ENCODE peak calls at places on chromosomes 5 and 9, in seven cellular contexts. F is AG09319, A is fibroblast of pulmonary artery, K is left cardiac atrium, O is fibroblast of mammary gland, J is neural crest cell, W is foreskin fibroblast. X is an unnamed sample.

GRCh38 chr9:118059520-118060278 is 355.5 kb downstream of the TLR4 start:
- DNase-seq in F (no peak), A (peak), K (peak), O (peak), J (peak), W (peak), X (no peak)

GRCh38 chr5:169183581-169183980 is 117.4 kb downstream of the SLIT3 start:
- DNase-seq in F (no peak), A (no peak), K (no peak), O (peak), J (no peak), W (peak), X (no peak)

GRCh38 chr9:132546148-132547051 is 36.0 kb upstream of the BARHL1 start:
- DNase-seq in F (no peak), A (peak), K (no peak), O (peak), J (peak), W (peak), X (no peak)

GRCh38 chr9:126916909-126917308 is 2.3 kb downstream of the RALGPS1 start:
- DNase-seq in F (no peak), A (no peak), K (no peak), O (no peak), J (no peak), W (no peak), X (no peak)

GRCh38 chr9:34993502-34994428 is 4.2 kb downstream of the DNAJB5 start:
- DNase-seq in F (peak), A (peak), K (peak), O (peak), J (no peak), W (peak), X (no peak)

GRCh38 chr5:181100121-181101015 is 30.6 kb downstream of the OR2V1 start:
- DNase-seq in F (no peak), A (no peak), K (no peak), O (peak), J (no peak), W (peak), X (no peak)

GRCh38 chr5:130066644-130067043 is 162.4 kb downstream of the CHSY3 start:
- DNase-seq in F (no peak), A (peak), K (peak), O (peak), J (no peak), W (peak), X (no peak)

GRCh38 chr9:69637801-69638200 is 34.4 kb downstream of the APBA1 start:
- DNase-seq in F (no peak), A (peak), K (no peak), O (peak), J (no peak), W (peak), X (no peak)

GRCh38 chr5:179435731-179436315 is 90.6 kb upstream of the ADAMTS2 start:
- DNase-seq in F (no peak), A (no peak), K (no peak), O (no peak), J (no peak), W (no peak), X (no peak)

GRCh38 chr9:91429501-91429900 is 5.9 kb upstream of the NFIL3 start:
- DNase-seq in F (no peak), A (no peak), K (no peak), O (no peak), J (no peak), W (no peak), X (no peak)

GRCh38 chr5:100904259-100904822 is 1.3 kb upstream of the ST8SIA4 start:
- DNase-seq in F (no peak), A (no peak), K (peak), O (no peak), J (no peak), W (peak), X (peak)

GRCh38 chr5:164346785-164347630 is 841.6 kb downstream of the MAT2B start:
- DNase-seq in F (no peak), A (no peak), K (no peak), O (no peak), J (no peak), W (no peak), X (no peak)

GRCh38 chr5:59813761-59814562 is 79.6 kb downstream of the PDE4D start:
- DNase-seq in F (no peak), A (peak), K (no peak), O (peak), J (peak), W (peak), X (no peak)

GRCh38 chr5:68928617-68929302 is 165.1 kb upstream of the SLC30A5 start:
- DNase-seq in F (no peak), A (no peak), K (no peak), O (no peak), J (no peak), W (no peak), X (no peak)

GRCh38 chr9:121440265-121440664 is 59.4 kb downstream of the GGTA1 start:
- DNase-seq in F (no peak), A (peak), K (no peak), O (peak), J (no peak), W (peak), X (no peak)

GRCh38 chr5:115194671-115195070 is 25.0 kb upstream of the TRIM36 start:
- DNase-seq in F (peak), A (no peak), K (no peak), O (peak), J (no peak), W (peak), X (no peak)

GRCh38 chr5:60851681-60852080 is 7.6 kb upstream of the ELOVL7 start:
- DNase-seq in F (no peak), A (no peak), K (no peak), O (no peak), J (no peak), W (peak), X (no peak)

GRCh38 chr5:115818821-115819220 is 2.4 kb upstream of the CDO1 start:
- DNase-seq in F (no peak), A (no peak), K (no peak), O (no peak), J (no peak), W (no peak), X (no peak)

GRCh38 chr9:93116049-93116961 is 17.7 kb downstream of the NINJ1 start:
- DNase-seq in F (peak), A (peak), K (peak), O (peak), J (no peak), W (peak), X (peak)

GRCh38 chr9:16414451-16414850 is 456.0 kb downstream of the BNC2 start:
- DNase-seq in F (no peak), A (no peak), K (no peak), O (peak), J (no peak), W (peak), X (no peak)

X was measured in lower lobe of right lung.